ENCODE peak calls at places on chromosomes 5 and 9, in seven cellular contexts. A is BE2C, I is left ventricle myocardium inferior, E is cardiac muscle cell, X is ovary, Y is aorta, W is prostate gland. M is an unnamed sample.

GRCh38 chr5:124634820-124635323 is 111.6 kb downstream of the ZNF608 start:
- DNase-seq in A (no peak), I (no peak), E (no peak), X (no peak), Y (no peak), W (no peak), M (no peak)

GRCh38 chr5:14750712-14751111 is 86.2 kb downstream of the OTULIN start:
- DNase-seq in A (no peak), I (no peak), E (no peak), X (no peak), Y (no peak), W (no peak), M (no peak)

GRCh38 chr5:132662925-132663770 is 5.2 kb downstream of the IL13 start:
- DNase-seq in A (peak; percentile 56), I (no peak), E (no peak), X (no peak), Y (no peak), W (no peak), M (peak; percentile 54)

GRCh38 chr9:94586316-94586715 is 7.3 kb downstream of the FBP2 start:
- DNase-seq in A (no peak), I (no peak), E (no peak), X (no peak), Y (no peak), W (no peak), M (no peak)

GRCh38 chr9:80796662-80797426 is 892.5 kb downstream of the TLE1 start:
- DNase-seq in A (peak; percentile 13), I (no peak), E (no peak), X (no peak), Y (no peak), W (peak; percentile 45), M (no peak)

GRCh38 chr5:159310492-159310891 is 19.8 kb downstream of the IL12B start:
- DNase-seq in A (no peak), I (no peak), E (peak; percentile 26), X (peak; percentile 46), Y (no peak), W (peak; percentile 30), M (no peak)

GRCh38 chr9:137030528-137030927 is 1.4 kb downstream of the FUT7 start:
- DNase-seq in A (no peak), I (no peak), E (no peak), X (no peak), Y (no peak), W (no peak), M (no peak)

GRCh38 chr9:136340356-136341041 is 13.2 kb downstream of the GPSM1 start:
- DNase-seq in A (no peak), I (no peak), E (no peak), X (no peak), Y (no peak), W (no peak), M (no peak)

GRCh38 chr9:21505425-21506179 is 23.5 kb upstream of the IFNE start:
- DNase-seq in A (no peak), I (no peak), E (no peak), X (no peak), Y (no peak), W (no peak), M (no peak)

GRCh38 chr9:120708526-120709224 is 5.6 kb downstream of the MEGF9 start:
- DNase-seq in A (no peak), I (no peak), E (no peak), X (no peak), Y (no peak), W (no peak), M (no peak)

GRCh38 chr9:123933401-123933800 is 3.5 kb upstream of the DENND1A start:
- DNase-seq in A (no peak), I (no peak), E (no peak), X (no peak), Y (no peak), W (no peak), M (no peak)

GRCh38 chr9:137956688-137957385 is 79.3 kb downstream of the CACNA1B start:
- DNase-seq in A (no peak), I (no peak), E (no peak), X (no peak), Y (no peak), W (no peak), M (no peak)

GRCh38 chr9:108812388-108812787 is 43.4 kb downstream of the ACTL7B start:
- DNase-seq in A (no peak), I (no peak), E (no peak), X (no peak), Y (no peak), W (no peak), M (peak; percentile 14)

GRCh38 chr9:34988218-34989055 is 1.1 kb upstream of the DNAJB5 start:
- DNase-seq in A (peak; percentile 42), I (peak; percentile 51), E (no peak), X (peak; percentile 50), Y (peak; percentile 71), W (no peak), M (peak; percentile 69)

GRCh38 chr5:115494570-115495289 is 49.8 kb downstream of the FEM1C start:
- DNase-seq in A (peak; percentile 22), I (no peak), E (no peak), X (no peak), Y (no peak), W (no peak), M (no peak)

GRCh38 chr9:84670106-84670800 is 724 bp downstream of the NTRK2 start:
- DNase-seq in A (no peak), I (peak; percentile 30), E (peak; percentile 48), X (peak; percentile 57), Y (no peak), W (no peak), M (no peak)

GRCh38 chr5:172943283-172943841 is 15.9 kb upstream of the RPL26L1 start:
- DNase-seq in A (peak; percentile 41), I (no peak), E (peak; percentile 75), X (peak; percentile 56), Y (peak; percentile 64), W (no peak), M (peak; percentile 91)

GRCh38 chr9:136687721-136688223 is 515 bp upstream of the AGPAT2 start:
- DNase-seq in A (no peak), I (peak; percentile 48), E (no peak), X (peak; percentile 61), Y (no peak), W (no peak), M (no peak)

GRCh38 chr5:124860271-124860670 is 113.8 kb upstream of the ZNF608 start:
- DNase-seq in A (peak; percentile 69), I (no peak), E (no peak), X (no peak), Y (no peak), W (no peak), M (no peak)

GRCh38 chr9:123239726-123240125 is 28.7 kb downstream of the STRBP start:
- DNase-seq in A (no peak), I (no peak), E (no peak), X (no peak), Y (no peak), W (no peak), M (no peak)

GRCh38 chr9:109945571-109945970 is 165.6 kb downstream of the PALM2AKAP2 start:
- DNase-seq in A (no peak), I (no peak), E (no peak), X (no peak), Y (no peak), W (no peak), M (no peak)
- H3K4me1 ChIP-seq in A (no peaks in the 10 kb centered on the region), I (peaks cover 4% of the 10 kb centered on the region), E (no peaks in the 10 kb centered on the region), X (peaks cover 2% of the 10 kb centered on the region), Y (no peaks in the 10 kb centered on the region), W (no peaks in the 10 kb centered on the region), M (no peaks in the 10 kb centered on the region)

GRCh38 chr9:127953768-127954505 is 16.3 kb upstream of the DPM2 start:
- DNase-seq in A (no peak), I (no peak), E (no peak), X (no peak), Y (no peak), W (no peak), M (no peak)
- H3K4me1 ChIP-seq in A (peaks cover 28% of the 10 kb centered on the region), I (peaks cover 72% of the 10 kb centered on the region), E (peaks cover 6% of the 10 kb centered on the region), X (peaks cover 23% of the 10 kb centered on the region), Y (no peaks in the 10 kb centered on the region), W (peaks cover 16% of the 10 kb centered on the region), M (peaks cover 7% of the 10 kb centered on the region)

DNA sequence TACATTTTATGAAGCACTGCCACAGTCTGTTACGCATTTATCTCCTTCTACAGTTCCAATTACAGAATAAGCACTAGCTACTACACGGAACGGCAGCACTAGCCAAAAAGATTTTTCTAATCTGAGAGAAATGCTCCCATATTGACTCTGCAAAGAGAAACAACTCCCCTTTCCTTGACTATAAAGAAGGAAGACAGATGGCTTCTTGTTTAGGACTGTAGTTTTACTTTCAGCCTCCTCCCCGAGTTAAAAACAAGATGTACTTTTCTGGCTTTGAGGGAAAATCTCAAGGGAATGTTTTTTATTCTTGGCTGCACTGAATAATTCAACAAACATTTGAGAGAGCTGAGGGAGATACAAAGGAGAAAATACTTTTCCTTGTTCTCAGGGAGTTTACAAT is 1.9 kb upstream of the SLC44A1 start:
- DNase-seq in A (no peak), I (no peak), E (no peak), X (no peak), Y (no peak), W (no peak), M (no peak)
- H3K4me1 ChIP-seq in A (no peaks in the 10 kb centered on the region), I (peaks cover 65% of the 10 kb centered on the region), E (peaks cover 29% of the 10 kb centered on the region), X (peaks cover 1% of the 10 kb centered on the region), Y (peaks cover 4% of the 10 kb centered on the region), W (no peaks in the 10 kb centered on the region), M (peaks cover 3% of the 10 kb centered on the region)

DNA sequence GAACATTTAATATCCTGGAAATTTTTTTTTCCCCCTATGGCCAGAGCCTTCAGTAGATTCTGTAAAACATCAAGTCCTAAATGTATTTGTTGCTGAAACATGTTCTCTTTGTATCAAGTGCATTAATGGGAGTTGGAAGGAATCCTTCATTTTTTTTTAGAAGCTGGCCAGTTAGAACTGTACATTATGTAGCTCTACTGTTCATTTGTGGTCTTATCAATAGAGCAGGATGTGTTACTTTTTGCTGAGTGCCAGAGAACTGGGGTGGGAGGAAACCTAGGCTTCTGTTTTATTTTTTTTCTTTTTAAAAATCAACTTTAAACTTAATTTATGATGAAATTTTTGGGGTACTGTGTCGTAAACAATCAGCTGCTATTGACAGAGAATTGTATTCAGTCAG is 5.0 kb downstream of the PIP5K1B start:
- DNase-seq in A (no peak), I (no peak), E (no peak), X (no peak), Y (no peak), W (no peak), M (no peak)
- H3K4me1 ChIP-seq in A (no peaks in the 10 kb centered on the region), I (peaks cover 68% of the 10 kb centered on the region), E (no peaks in the 10 kb centered on the region), X (no peaks in the 10 kb centered on the region), Y (no peaks in the 10 kb centered on the region), W (no peaks in the 10 kb centered on the region), M (no peaks in the 10 kb centered on the region)

GRCh38 chr9:98491231-98491651 is 217.5 kb downstream of the GABBR2 start:
- DNase-seq in A (no peak), I (no peak), E (no peak), X (no peak), Y (no peak), W (no peak), M (no peak)
- H3K4me1 ChIP-seq in A (no peaks in the 10 kb centered on the region), I (peaks cover 11% of the 10 kb centered on the region), E (peaks cover 4% of the 10 kb centered on the region), X (no peaks in the 10 kb centered on the region), Y (no peaks in the 10 kb centered on the region), W (no peaks in the 10 kb centered on the region), M (no peaks in the 10 kb centered on the region)